ENCODE peak calls at places on chromosomes 5 and 9, in nine cellular contexts. One of them, this sample, is unnamed.

GRCh38 chr5:130102995-130103394 is 198.7 kb downstream of the CHSY3 start:
- DNase-seq in substantia nigra: no peak
- DNase-seq in fibroblast of pulmonary artery: no peak
- DNase-seq in PC-9: no peak
- DNase-seq in foreskin fibroblast: no peak
- DNase-seq in GM04504: no peak
- DNase-seq in lung microvascular endothelial cell: no peak
- DNase-seq in AG09309: no peak
- DNase-seq in T1000: no peak
- DNase-seq in this sample: no peak

GRCh38 chr5:143586781-143587362 is 183.4 kb upstream of the NR3C1 start:
- DNase-seq in fibroblast of pulmonary artery: no peak
- DNase-seq in foreskin fibroblast: no peak
- DNase-seq in AG09309: no peak
- DNase-seq in lung microvascular endothelial cell: no peak
- DNase-seq in substantia nigra: no peak
- DNase-seq in GM04504: no peak
- DNase-seq in T1000: no peak
- DNase-seq in PC-9: no peak
- DNase-seq in this sample: no peak

GRCh38 chr5:151001436-151001835 is 19.0 kb upstream of the GPX3 start:
- DNase-seq in T1000: no peak
- DNase-seq in AG09309: no peak
- DNase-seq in GM04504: no peak
- DNase-seq in lung microvascular endothelial cell: no peak
- DNase-seq in PC-9: no peak
- DNase-seq in fibroblast of pulmonary artery: no peak
- DNase-seq in substantia nigra: no peak
- DNase-seq in foreskin fibroblast: no peak
- DNase-seq in this sample: no peak

GRCh38 chr9:91711755-91712591 is 238.1 kb downstream of the ROR2 start:
- DNase-seq in T1000: no peak
- DNase-seq in PC-9: no peak
- DNase-seq in AG09309: no peak
- DNase-seq in GM04504: no peak
- DNase-seq in substantia nigra: no peak
- DNase-seq in foreskin fibroblast: no peak
- DNase-seq in fibroblast of pulmonary artery: peak; percentile 31
- DNase-seq in lung microvascular endothelial cell: no peak
- DNase-seq in this sample: no peak

GRCh38 chr5:150291388-150292385 is 2.1 kb upstream of the CAMK2A start:
- DNase-seq in fibroblast of pulmonary artery: no peak
- DNase-seq in foreskin fibroblast: no peak
- DNase-seq in GM04504: no peak
- DNase-seq in substantia nigra: no peak
- DNase-seq in T1000: no peak
- DNase-seq in AG09309: no peak
- DNase-seq in lung microvascular endothelial cell: no peak
- DNase-seq in PC-9: no peak
- DNase-seq in this sample: no peak

GRCh38 chr9:126673689-126674364 is 60.1 kb downstream of the LMX1B start:
- DNase-seq in AG09309: no peak
- DNase-seq in PC-9: peak; percentile 38
- DNase-seq in foreskin fibroblast: no peak
- DNase-seq in fibroblast of pulmonary artery: peak; percentile 4
- DNase-seq in GM04504: no peak
- DNase-seq in T1000: no peak
- DNase-seq in substantia nigra: no peak
- DNase-seq in lung microvascular endothelial cell: no peak
- DNase-seq in this sample: no peak

GRCh38 chr9:113929634-113930092 is 53.6 kb downstream of the ZNF618 start:
- DNase-seq in foreskin fibroblast: peak; percentile 79
- DNase-seq in GM04504: no peak
- DNase-seq in AG09309: peak; percentile 17
- DNase-seq in lung microvascular endothelial cell: peak; percentile 81
- DNase-seq in PC-9: no peak
- DNase-seq in substantia nigra: no peak
- DNase-seq in fibroblast of pulmonary artery: peak; percentile 89
- DNase-seq in T1000: no peak
- DNase-seq in this sample: no peak

GRCh38 chr9:38067892-38068615 is 973 bp downstream of the SHB start:
- DNase-seq in PC-9: no peak
- DNase-seq in lung microvascular endothelial cell: no peak
- DNase-seq in GM04504: no peak
- DNase-seq in AG09309: no peak
- DNase-seq in substantia nigra: no peak
- DNase-seq in T1000: no peak
- DNase-seq in foreskin fibroblast: peak; percentile 51
- DNase-seq in fibroblast of pulmonary artery: no peak
- DNase-seq in this sample: no peak